ENCODE peak calls at places on chromosomes 4 and X, in six cellular contexts. One of them, this sample, is unnamed.

GRCh38 chrX:39688219-39688575 is 409.6 kb downstream of the BCOR start:
- DNase-seq in dorsolateral prefrontal cortex: no peak
- DNase-seq in NCI-H510A: no peak
- DNase-seq in EL: no peak
- DNase-seq in NAMALWA: no peak
- DNase-seq in lower leg skin: no peak
- DNase-seq in this sample: no peak

GRCh38 chr4:139825523-139826014 is 159.9 kb downstream of the MGST2 start:
- DNase-seq in lower leg skin: no peak
- DNase-seq in EL: no peak
- DNase-seq in dorsolateral prefrontal cortex: no peak
- DNase-seq in NCI-H510A: no peak
- DNase-seq in NAMALWA: no peak
- DNase-seq in this sample: no peak

GRCh38 chr4:24411299-24411698 is 173.1 kb downstream of the DHX15 start:
- DNase-seq in lower leg skin: no peak
- DNase-seq in dorsolateral prefrontal cortex: no peak
- DNase-seq in NCI-H510A: no peak
- DNase-seq in EL: no peak
- DNase-seq in NAMALWA: no peak
- DNase-seq in this sample: no peak

GRCh38 chr4:164956766-164957643 is 20.5 kb downstream of the TRIM61 start:
- DNase-seq in NAMALWA: peak
- DNase-seq in dorsolateral prefrontal cortex: peak
- DNase-seq in NCI-H510A: peak
- DNase-seq in EL: peak
- DNase-seq in lower leg skin: peak
- DNase-seq in this sample: peak

GRCh38 chrX:86033385-86033784 is 14.0 kb downstream of the CHM start:
- DNase-seq in dorsolateral prefrontal cortex: no peak
- DNase-seq in lower leg skin: no peak
- DNase-seq in EL: no peak
- DNase-seq in NAMALWA: no peak
- DNase-seq in NCI-H510A: no peak
- DNase-seq in this sample: no peak

GRCh38 chr4:169485791-169486742 is 126.3 kb downstream of the NEK1 start:
- DNase-seq in EL: peak
- DNase-seq in NCI-H510A: no peak
- DNase-seq in NAMALWA: peak
- DNase-seq in dorsolateral prefrontal cortex: no peak
- DNase-seq in lower leg skin: no peak
- DNase-seq in this sample: no peak

GRCh38 chrX:106391284-106391852 is 220.4 kb upstream of the RADX start:
- DNase-seq in dorsolateral prefrontal cortex: no peak
- DNase-seq in EL: no peak
- DNase-seq in NCI-H510A: no peak
- DNase-seq in NAMALWA: no peak
- DNase-seq in lower leg skin: no peak
- DNase-seq in this sample: no peak

GRCh38 chrX:32408389-32408788 is 803.0 kb downstream of the DMD start:
- DNase-seq in lower leg skin: no peak
- DNase-seq in dorsolateral prefrontal cortex: no peak
- DNase-seq in NCI-H510A: no peak
- DNase-seq in NAMALWA: peak
- DNase-seq in EL: no peak
- DNase-seq in this sample: no peak

GRCh38 chrX:53682885-53683555 is 3.5 kb downstream of the HUWE1 start:
- DNase-seq in NAMALWA: peak
- DNase-seq in dorsolateral prefrontal cortex: no peak
- DNase-seq in EL: peak
- DNase-seq in NCI-H510A: no peak
- DNase-seq in lower leg skin: no peak
- DNase-seq in this sample: no peak

GRCh38 chr4:48030470-48030869 is 13.9 kb downstream of the NIPAL1 start:
- DNase-seq in lower leg skin: no peak
- DNase-seq in NCI-H510A: no peak
- DNase-seq in dorsolateral prefrontal cortex: no peak
- DNase-seq in EL: no peak
- DNase-seq in NAMALWA: no peak
- DNase-seq in this sample: no peak

GRCh38 chr4:48329976-48330375 is 11.4 kb upstream of the SLAIN2 start:
- DNase-seq in NCI-H510A: no peak
- DNase-seq in NAMALWA: no peak
- DNase-seq in lower leg skin: no peak
- DNase-seq in dorsolateral prefrontal cortex: no peak
- DNase-seq in EL: peak
- DNase-seq in this sample: no peak

GRCh38 chr4:121790976-121791375 is 10.1 kb upstream of the EXOSC9 start:
- DNase-seq in lower leg skin: no peak
- DNase-seq in EL: peak
- DNase-seq in NAMALWA: no peak
- DNase-seq in dorsolateral prefrontal cortex: no peak
- DNase-seq in NCI-H510A: no peak
- DNase-seq in this sample: no peak

GRCh38 chrX:103415528-103415927 is 39.2 kb downstream of the BEX3 start:
- DNase-seq in dorsolateral prefrontal cortex: no peak
- DNase-seq in EL: no peak
- DNase-seq in lower leg skin: no peak
- DNase-seq in NCI-H510A: no peak
- DNase-seq in NAMALWA: no peak
- DNase-seq in this sample: no peak

GRCh38 chr4:16686195-16686594 is 212.2 kb downstream of the LDB2 start:
- DNase-seq in lower leg skin: no peak
- DNase-seq in dorsolateral prefrontal cortex: no peak
- DNase-seq in EL: peak
- DNase-seq in NCI-H510A: no peak
- DNase-seq in NAMALWA: no peak
- DNase-seq in this sample: no peak

GRCh38 chr4:42632653-42633382 is 24.1 kb downstream of the ATP8A1 start:
- DNase-seq in NAMALWA: no peak
- DNase-seq in NCI-H510A: no peak
- DNase-seq in EL: no peak
- DNase-seq in dorsolateral prefrontal cortex: no peak
- DNase-seq in lower leg skin: no peak
- DNase-seq in this sample: no peak

GRCh38 chrX:10525381-10525780 is 95.0 kb downstream of the MID1 start:
- DNase-seq in lower leg skin: no peak
- DNase-seq in dorsolateral prefrontal cortex: no peak
- DNase-seq in EL: no peak
- DNase-seq in NAMALWA: no peak
- DNase-seq in NCI-H510A: no peak
- DNase-seq in this sample: no peak

GRCh38 chrX:151176351-151176750 is at the start of gene GPR50:
- DNase-seq in NAMALWA: no peak
- DNase-seq in NCI-H510A: no peak
- DNase-seq in EL: no peak
- DNase-seq in lower leg skin: no peak
- DNase-seq in dorsolateral prefrontal cortex: no peak
- DNase-seq in this sample: no peak

GRCh38 chrX:72430405-72430968 is 124.8 kb upstream of the CITED1 start:
- DNase-seq in dorsolateral prefrontal cortex: no peak
- DNase-seq in EL: no peak
- DNase-seq in lower leg skin: no peak
- DNase-seq in NCI-H510A: no peak
- DNase-seq in NAMALWA: no peak
- DNase-seq in this sample: no peak

GRCh38 chrX:125289209-125289608 is 30.5 kb upstream of the TEX13C start:
- DNase-seq in EL: no peak
- DNase-seq in lower leg skin: no peak
- DNase-seq in dorsolateral prefrontal cortex: no peak
- DNase-seq in NCI-H510A: no peak
- DNase-seq in NAMALWA: no peak
- DNase-seq in this sample: no peak

GRCh38 chr4:121308328-121308663 is 72.5 kb downstream of the QRFPR start:
- DNase-seq in EL: peak
- DNase-seq in lower leg skin: no peak
- DNase-seq in dorsolateral prefrontal cortex: no peak
- DNase-seq in NCI-H510A: no peak
- DNase-seq in NAMALWA: no peak
- DNase-seq in this sample: no peak

GRCh38 chr4:151031831-151032605 is 16.9 kb upstream of the LRBA start:
- DNase-seq in dorsolateral prefrontal cortex: no peak
- DNase-seq in lower leg skin: no peak
- DNase-seq in NAMALWA: no peak
- DNase-seq in NCI-H510A: no peak
- DNase-seq in EL: peak
- DNase-seq in this sample: no peak

GRCh38 chrX:112704226-112704625 is 24.5 kb upstream of the LHFPL1 start:
- DNase-seq in lower leg skin: no peak
- DNase-seq in NCI-H510A: no peak
- DNase-seq in dorsolateral prefrontal cortex: no peak
- DNase-seq in NAMALWA: no peak
- DNase-seq in EL: no peak
- DNase-seq in this sample: no peak